ENCODE peak calls at places on chromosomes 5 and 9, in seven cellular contexts. B is AG09319; P is left cardiac atrium; H is activated gamma-delta T cell treated with Interleukin-2 at 50 U/mL for 16 hours; S is memory B cell; T is CD8-positive, alpha-beta T cell; K is astrocyte of the spinal cord. W is an unnamed sample.

GRCh38 chr5:135999396-136000139 is 29.2 kb upstream of the TGFBI start:
- DNase-seq in S (no peak), K (peak), B (no peak), T (no peak), H (no peak), P (no peak), W (peak)

GRCh38 chr9:87647114-87647513 is 78.8 kb upstream of the CTSL start:
- DNase-seq in B (no peak), P (no peak), S (no peak), H (no peak), K (no peak), T (no peak), W (no peak)

GRCh38 chr9:116238225-116238624 is 84.6 kb downstream of the PAPPA start:
- DNase-seq in P (no peak), T (no peak), S (no peak), H (no peak), B (peak), K (peak), W (peak)

GRCh38 chr9:126583134-126583760 is 30.5 kb upstream of the LMX1B start:
- DNase-seq in K (no peak), H (no peak), P (no peak), S (no peak), B (no peak), T (no peak), W (no peak)

GRCh38 chr5:35979694-35980093 is 11.5 kb downstream of the UGT3A1 start:
- DNase-seq in B (no peak), K (no peak), S (no peak), H (no peak), T (no peak), P (no peak), W (no peak)

GRCh38 chr9:96391021-96391765 is 7.7 kb upstream of the SLC35D2 start:
- DNase-seq in T (no peak), P (no peak), H (no peak), S (no peak), B (no peak), K (peak), W (no peak)

GRCh38 chr9:136538599-136539426 is 7.0 kb downstream of the NOTCH1 start:
- DNase-seq in T (peak), S (no peak), K (no peak), P (peak), B (no peak), H (peak), W (no peak)

GRCh38 chr5:77869115-77869798 is 93.1 kb upstream of the TBCA start:
- DNase-seq in B (no peak), P (no peak), H (no peak), K (no peak), S (no peak), T (no peak), W (no peak)

GRCh38 chr9:27276182-27277030 is 20.5 kb downstream of the EQTN start:
- DNase-seq in P (no peak), K (peak), B (peak), H (no peak), T (no peak), S (no peak), W (peak)

GRCh38 chr5:132253008-132253441 is 4.5 kb upstream of the PDLIM4 start:
- DNase-seq in S (no peak), P (no peak), B (no peak), T (no peak), H (no peak), K (no peak), W (no peak)

GRCh38 chr9:5459289-5459829 is 9.0 kb downstream of the CD274 start:
- DNase-seq in K (no peak), T (no peak), P (no peak), S (no peak), H (no peak), B (no peak), W (no peak)

GRCh38 chr5:116358911-116359418 is 215.7 kb downstream of the SEMA6A start:
- DNase-seq in S (peak), T (no peak), K (no peak), P (no peak), H (no peak), B (no peak), W (no peak)

W was measured in brain microvascular endothelial cell.